ENCODE peak calls at places on chromosome 7, in seven cellular contexts. D, P, A, I, Y, M and J are unnamed samples.

GRCh38 chr7:100584677-100585510 is 1.0 kb downstream of the LRCH4 start:
- DNase-seq in D (no peak), P (peak; percentile 65), A (no peak), I (peak; percentile 77), Y (peak; percentile 66), M (peak; percentile 69), J (no peak)

GRCh38 chr7:33043875-33044718 is 18.5 kb downstream of the NT5C3A start:
- DNase-seq in D (no peak), P (no peak), A (no peak), I (no peak), Y (no peak), M (no peak), J (no peak)

GRCh38 chr7:119640326-119640725 is 632.6 kb upstream of the KCND2 start:
- DNase-seq in D (no peak), P (no peak), A (no peak), I (no peak), Y (no peak), M (no peak), J (no peak)

GRCh38 chr7:148485618-148486017 is 104.9 kb upstream of the C7orf33 start:
- DNase-seq in D (no peak), P (no peak), A (no peak), I (no peak), Y (peak; percentile 6), M (no peak), J (no peak)

GRCh38 chr7:134062460-134062859 is 64.7 kb upstream of the LRGUK start:
- DNase-seq in D (no peak), P (peak; percentile 45), A (no peak), I (no peak), Y (no peak), M (peak; percentile 35), J (no peak)

GRCh38 chr7:139598642-139599041 is 75.2 kb downstream of the CLEC2L start:
- DNase-seq in D (no peak), P (no peak), A (no peak), I (no peak), Y (no peak), M (peak; percentile 21), J (no peak)

GRCh38 chr7:136687693-136688322 is 180.6 kb upstream of the CHRM2 start:
- DNase-seq in D (peak; percentile 11), P (no peak), A (no peak), I (no peak), Y (peak; percentile 31), M (no peak), J (no peak)

GRCh38 chr7:116628971-116629586 is 42.9 kb upstream of the MET start:
- DNase-seq in D (no peak), P (no peak), A (peak; percentile 36), I (no peak), Y (peak; percentile 53), M (peak; percentile 26), J (no peak)

GRCh38 chr7:2494191-2495130 is 18.3 kb upstream of the GRIFIN start:
- DNase-seq in D (no peak), P (no peak), A (no peak), I (no peak), Y (no peak), M (no peak), J (no peak)

GRCh38 chr7:1234794-1235500 is 2.3 kb downstream of the UNCX start:
- DNase-seq in D (no peak), P (no peak), A (no peak), I (no peak), Y (no peak), M (no peak), J (no peak)

GRCh38 chr7:10773430-10773829 is 200.2 kb upstream of the PHF14 start:
- DNase-seq in D (no peak), P (no peak), A (no peak), I (no peak), Y (no peak), M (no peak), J (no peak)

GRCh38 chr7:40205992-40206391 is 71.2 kb downstream of the SUGCT start:
- DNase-seq in D (no peak), P (no peak), A (no peak), I (no peak), Y (no peak), M (no peak), J (no peak)

GRCh38 chr7:44966731-44967538 is 11.9 kb downstream of the MYO1G start:
- DNase-seq in D (no peak), P (no peak), A (no peak), I (peak; percentile 44), Y (no peak), M (no peak), J (no peak)

GRCh38 chr7:27156901-27157716 is 634 bp upstream of the HOXA7 start:
- DNase-seq in D (no peak), P (no peak), A (no peak), I (no peak), Y (peak; percentile 46), M (no peak), J (no peak)
- H3K4me3 ChIP-seq in D (peak overlapping the region; percentile 60), P (no peak overlapping the region), A (peak overlapping the region; percentile 83), I (peak overlapping the region; percentile 55), Y (peak overlapping the region; percentile 55), M (peak overlapping the region; percentile 35), J (peak overlapping the region; percentile 82)

GRCh38 chr7:150448789-150449147 is 1.7 kb upstream of the GIMAP8 start:
- DNase-seq in D (no peak), P (peak; percentile 80), A (peak; percentile 48), I (peak; percentile 86), Y (peak; percentile 59), M (peak; percentile 84), J (peak; percentile 12)

GRCh38 chr7:150450491-150450992 is at the start of gene GIMAP8:
- DNase-seq in D (no peak), P (no peak), A (no peak), I (peak; percentile 81), Y (no peak), M (peak; percentile 80), J (no peak)

GRCh38 chr7:150451097-150451793 is 815 bp downstream of the GIMAP8 start:
- DNase-seq in D (no peak), P (no peak), A (no peak), I (no peak), Y (no peak), M (peak; percentile 57), J (no peak)

GRCh38 chr7:150447966-150448788 is 2.3 kb upstream of the GIMAP8 start:
- DNase-seq in D (no peak), P (no peak), A (no peak), I (no peak), Y (no peak), M (no peak), J (no peak)

DNA sequence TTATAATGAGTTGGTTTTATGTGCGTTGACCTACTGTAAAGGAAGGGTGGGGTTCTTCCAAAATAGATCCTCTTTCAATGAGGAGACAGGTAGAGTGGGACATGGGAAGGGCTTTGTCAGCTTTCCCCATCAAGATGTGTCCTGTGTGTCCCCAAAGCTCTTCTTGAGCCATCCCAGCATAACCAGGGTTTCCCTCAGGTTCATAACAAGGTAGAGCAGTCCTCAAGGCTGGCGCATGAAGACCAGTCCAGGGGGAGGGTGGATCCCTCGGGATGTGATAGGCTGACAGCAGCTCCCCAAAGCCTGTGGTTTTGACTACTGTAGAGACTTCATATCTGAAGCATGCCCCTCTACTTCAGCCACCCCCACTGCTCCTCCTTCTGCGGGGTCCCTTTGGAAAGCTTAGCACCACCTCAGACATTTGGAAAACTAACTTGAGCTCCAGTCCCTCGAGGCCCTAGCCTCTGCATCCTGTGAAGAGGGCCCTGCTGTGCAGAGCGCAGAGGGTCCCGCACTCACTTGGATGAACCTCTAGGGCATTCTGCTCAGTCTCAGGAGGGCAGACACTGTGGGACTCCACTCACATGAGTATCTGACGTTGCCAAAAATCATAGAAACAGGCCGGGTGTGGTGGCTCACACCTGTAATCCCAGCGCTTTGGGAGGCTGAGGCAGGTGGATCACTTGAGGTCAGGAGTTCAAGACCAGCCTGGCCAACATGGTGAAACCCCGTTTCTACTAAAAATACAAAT is 1.0 kb upstream of the GIMAP8 start:
- DNase-seq in D (no peak), P (no peak), A (no peak), I (no peak), Y (no peak), M (no peak), J (no peak)
- H3K4me3 ChIP-seq in D (no peak overlapping the region), P (no peak overlapping the region), A (no peak overlapping the region), I (no peak overlapping the region), Y (no peak overlapping the region), M (peak overlapping the region; percentile 69), J (no peak overlapping the region)

DNA sequence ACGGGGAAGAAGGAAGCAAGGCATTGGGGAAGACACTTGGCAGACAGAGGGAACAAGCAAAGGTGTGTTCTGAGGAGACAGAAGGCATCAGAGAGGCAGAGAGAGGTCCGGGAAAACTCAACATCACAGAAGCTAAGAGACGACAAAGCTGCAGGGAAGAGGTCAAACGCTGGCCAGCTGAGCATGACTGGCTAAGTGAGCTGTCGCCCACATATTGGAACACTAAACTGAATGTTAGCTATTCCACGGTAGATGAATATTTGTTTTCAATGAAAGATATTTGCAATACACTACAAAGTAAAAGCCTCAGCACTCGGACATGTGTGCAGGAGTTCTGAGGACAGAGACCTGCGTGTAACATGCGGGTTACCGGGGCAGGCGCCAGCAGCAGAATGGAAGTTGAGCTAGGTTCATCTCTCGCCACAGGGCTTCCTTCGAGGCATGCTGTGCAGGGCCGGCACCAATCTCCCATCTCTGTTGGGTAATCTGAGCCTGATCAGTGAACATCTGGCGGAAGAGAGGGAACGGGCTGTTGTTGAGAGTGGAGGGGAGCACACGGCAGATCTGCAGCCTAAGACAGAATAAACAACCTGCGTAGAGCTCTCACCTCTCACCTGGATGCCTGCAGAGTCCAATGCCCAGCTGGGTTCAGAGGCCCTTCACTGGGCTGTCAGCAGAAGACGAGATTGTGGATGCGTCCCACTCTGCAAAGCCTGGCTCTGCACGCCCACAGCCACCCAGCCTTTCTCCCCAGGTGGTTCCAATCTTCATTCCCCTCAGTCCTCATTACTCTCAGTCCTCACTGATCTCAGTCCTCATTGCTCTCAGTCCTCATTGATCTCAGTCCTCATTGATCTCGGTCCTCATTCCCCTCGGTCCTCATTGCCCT is 35.9 kb downstream of the INSIG1 start:
- DNase-seq in D (no peak), P (no peak), A (no peak), I (no peak), Y (no peak), M (no peak), J (no peak)
- H3K4me3 ChIP-seq in D (no peak overlapping the region), P (no peak overlapping the region), A (no peak overlapping the region), I (no peak overlapping the region), Y (no peak overlapping the region), M (no peak overlapping the region), J (no peak overlapping the region)

GRCh38 chr7:41701068-41701467 is 1.8 kb downstream of the INHBA start:
- DNase-seq in D (no peak), P (no peak), A (no peak), I (no peak), Y (no peak), M (no peak), J (no peak)

GRCh38 chr7:41698726-41699125 is 4.2 kb downstream of the INHBA start:
- DNase-seq in D (no peak), P (no peak), A (peak; percentile 63), I (no peak), Y (peak; percentile 68), M (no peak), J (no peak)

GRCh38 chr7:41698114-41698513 is 4.8 kb downstream of the INHBA start:
- DNase-seq in D (no peak), P (no peak), A (no peak), I (no peak), Y (peak; percentile 38), M (no peak), J (no peak)

GRCh38 chr7:41700044-41700471 is 2.8 kb downstream of the INHBA start:
- DNase-seq in D (no peak), P (no peak), A (no peak), I (no peak), Y (no peak), M (no peak), J (no peak)

DNA sequence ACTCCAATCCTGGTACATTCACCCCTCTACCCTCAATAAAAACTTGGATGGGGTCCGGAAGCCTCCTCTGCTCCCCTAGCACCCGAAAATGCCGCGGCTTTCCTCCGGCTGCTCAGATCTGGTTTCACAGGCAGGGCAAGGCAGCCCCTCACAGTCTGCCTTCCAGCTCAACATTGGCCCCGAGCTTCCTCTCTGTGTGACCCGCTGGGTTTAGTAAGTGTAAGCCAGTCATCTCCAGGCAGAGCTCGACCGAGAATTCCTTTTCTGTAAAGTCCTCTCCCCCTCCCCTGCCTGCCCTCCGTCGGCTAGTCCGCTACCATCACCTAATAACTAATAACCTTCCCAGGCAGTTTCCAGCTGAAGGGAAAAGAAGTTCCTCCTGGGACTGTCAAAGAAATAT is 3.4 kb downstream of the INHBA start:
- DNase-seq in D (no peak), P (peak; percentile 76), A (no peak), I (no peak), Y (peak; percentile 52), M (no peak), J (no peak)
- H3K4me3 ChIP-seq in D (peak overlapping the region; percentile 54), P (peak overlapping the region; percentile 39), A (no peak overlapping the region), I (peak overlapping the region; percentile 48), Y (peak overlapping the region; percentile 79), M (peak overlapping the region; percentile 49), J (peak overlapping the region; percentile 74)